ENCODE peak calls at places on chromosomes 12 and 14, in eight cellular contexts. S is PC-9, J is body of pancreas, A is mucosa of gallbladder, Z is endothelial cell, G is T1000, C is aorta, D is iris pigment epithelial cell. K is an unnamed sample.
A peak's percentile ranks its signal among the peaks of the same experiment; 100 is the strongest.

GRCh38 chr12:120262852-120263724 is 2.4 kb downstream of the PXN start:
- DNase-seq in S (no peak), J (no peak), A (no peak), Z (no peak), G (no peak), C (peak; percentile 65), D (no peak), K (no peak)

GRCh38 chr14:100570726-100571454 is 16.3 kb downstream of the BEGAIN start:
- DNase-seq in S (no peak), J (no peak), A (no peak), Z (no peak), G (no peak), C (no peak), D (no peak), K (no peak)

GRCh38 chr14:22981090-22982012 is 1.0 kb downstream of the AJUBA start:
- DNase-seq in S (no peak), J (peak; percentile 27), A (no peak), Z (peak; percentile 26), G (no peak), C (peak; percentile 55), D (no peak), K (no peak)

GRCh38 chr12:80847575-80847974 is 90.2 kb downstream of the LIN7A start:
- DNase-seq in S (no peak), J (no peak), A (no peak), Z (no peak), G (no peak), C (no peak), D (no peak), K (peak; percentile 18)

GRCh38 chr14:66507181-66507721 is 696 bp upstream of the GPHN start:
- DNase-seq in S (no peak), J (no peak), A (no peak), Z (no peak), G (peak; percentile 19), C (no peak), D (no peak), K (no peak)

GRCh38 chr14:92590941-92591340 is 77.4 kb downstream of the RIN3 start:
- DNase-seq in S (no peak), J (no peak), A (no peak), Z (no peak), G (no peak), C (no peak), D (no peak), K (no peak)

GRCh38 chr12:14408208-14408607 is 42.7 kb downstream of the ATF7IP start:
- DNase-seq in S (no peak), J (no peak), A (no peak), Z (no peak), G (no peak), C (no peak), D (peak; percentile 63), K (no peak)

GRCh38 chr12:122533841-122534240 is 6.8 kb downstream of the KNTC1 start:
- DNase-seq in S (no peak), J (no peak), A (no peak), Z (no peak), G (no peak), C (no peak), D (peak; percentile 54), K (no peak)

GRCh38 chr12:74602881-74603523 is 65.4 kb downstream of the ATXN7L3B start:
- DNase-seq in S (no peak), J (no peak), A (no peak), Z (no peak), G (no peak), C (no peak), D (peak; percentile 4), K (no peak)

GRCh38 chr14:30443368-30444007 is 115.5 kb upstream of the G2E3 start:
- DNase-seq in S (no peak), J (no peak), A (no peak), Z (no peak), G (no peak), C (no peak), D (peak; percentile 54), K (peak; percentile 70)

GRCh38 chr14:54291491-54292191 is 105.2 kb upstream of the CDKN3 start:
- DNase-seq in S (no peak), J (no peak), A (no peak), Z (peak; percentile 8), G (no peak), C (no peak), D (no peak), K (no peak)

GRCh38 chr14:104554608-104555401 is 24.8 kb upstream of the C14orf180 start:
- DNase-seq in S (no peak), J (peak; percentile 12), A (no peak), Z (no peak), G (no peak), C (peak; percentile 46), D (no peak), K (no peak)

K was measured in SK-N-DZ.